ENCODE peak calls at places on chromosome 6, in six cellular contexts. K is MM.1S, Y is PC-3, N is GM23338, H is SK-N-SH, B is HCT116. Z is an unnamed sample.

GRCh38 chr6:1871936-1872335 is 262.2 kb downstream of the FOXC1 start:
- DNase-seq in K (no peak), Y (no peak), N (peak; percentile 35), H (peak; percentile 33), B (no peak), Z (no peak)

GRCh38 chr6:34155471-34156300 is 9.8 kb upstream of the GRM4 start:
- DNase-seq in K (no peak), Y (no peak), N (no peak), H (peak; percentile 17), B (no peak), Z (no peak)

GRCh38 chr6:81769834-81770233 is 17.4 kb upstream of the TENT5A start:
- DNase-seq in K (no peak), Y (peak; percentile 81), N (peak; percentile 49), H (no peak), B (no peak), Z (no peak)

GRCh38 chr6:123648723-123649122 is 12.0 kb upstream of the TRDN start:
- DNase-seq in K (no peak), Y (no peak), N (no peak), H (no peak), B (no peak), Z (no peak)

GRCh38 chr6:97186416-97186999 is 96.5 kb downstream of the MMS22L start:
- DNase-seq in K (peak; percentile 69), Y (peak; percentile 62), N (peak; percentile 78), H (peak; percentile 40), B (peak; percentile 42), Z (peak; percentile 73)

GRCh38 chr6:135240711-135241110 is 59.6 kb downstream of the MYB start:
- DNase-seq in K (no peak), Y (no peak), N (no peak), H (no peak), B (no peak), Z (no peak)

GRCh38 chr6:82185948-82186347 is 61.6 kb downstream of the IBTK start:
- DNase-seq in K (no peak), Y (no peak), N (no peak), H (no peak), B (no peak), Z (no peak)

GRCh38 chr6:332671-333070 is 40.4 kb downstream of the DUSP22 start:
- DNase-seq in K (no peak), Y (no peak), N (no peak), H (no peak), B (no peak), Z (no peak)

GRCh38 chr6:95572098-95572497 is 5.2 kb upstream of the MANEA start:
- DNase-seq in K (no peak), Y (peak; percentile 35), N (no peak), H (no peak), B (no peak), Z (no peak)

GRCh38 chr6:92110390-92110789 is 1309.0 kb downstream of the EPHA7 start:
- DNase-seq in K (no peak), Y (no peak), N (no peak), H (no peak), B (no peak), Z (no peak)

GRCh38 chr6:132235596-132236280 is 165.5 kb downstream of the MOXD1 start:
- DNase-seq in K (no peak), Y (no peak), N (no peak), H (no peak), B (no peak), Z (no peak)

GRCh38 chr6:118844915-118845314 is 49.0 kb upstream of the ASF1A start:
- DNase-seq in K (no peak), Y (no peak), N (no peak), H (no peak), B (no peak), Z (no peak)

GRCh38 chr6:35624341-35625070 is 64.2 kb downstream of the FKBP5 start:
- DNase-seq in K (peak; percentile 24), Y (peak; percentile 44), N (peak; percentile 46), H (peak; percentile 7), B (no peak), Z (no peak)

GRCh38 chr6:166162599-166163342 is 4.9 kb downstream of the TBXT start:
- DNase-seq in K (no peak), Y (no peak), N (no peak), H (no peak), B (no peak), Z (no peak)

GRCh38 chr6:52019092-52019491 is 68.3 kb downstream of the PKHD1 start:
- DNase-seq in K (no peak), Y (no peak), N (no peak), H (no peak), B (no peak), Z (no peak)

GRCh38 chr6:112639436-112639835 is 292.3 kb downstream of the RFPL4B start:
- DNase-seq in K (no peak), Y (peak; percentile 52), N (no peak), H (no peak), B (no peak), Z (no peak)

GRCh38 chr6:169809386-169809785 is 58.0 kb downstream of the ERMARD start:
- DNase-seq in K (no peak), Y (no peak), N (no peak), H (no peak), B (no peak), Z (no peak)

GRCh38 chr6:166460473-166461437 is 78.0 kb upstream of the MPC1 start:
- DNase-seq in K (no peak), Y (no peak), N (no peak), H (peak; percentile 81), B (no peak), Z (peak; percentile 34)

GRCh38 chr6:55175078-55175777 is 913 bp downstream of the HCRTR2 start:
- DNase-seq in K (no peak), Y (no peak), N (peak; percentile 33), H (no peak), B (no peak), Z (no peak)

GRCh38 chr6:33207569-33208088 is 671 bp upstream of the RING1 start:
- DNase-seq in K (no peak), Y (peak; percentile 38), N (peak; percentile 73), H (peak; percentile 81), B (no peak), Z (peak; percentile 32)

GRCh38 chr6:158835616-158836221 is 16.6 kb upstream of the EZR start:
- DNase-seq in K (no peak), Y (no peak), N (no peak), H (no peak), B (no peak), Z (no peak)

GRCh38 chr6:159832941-159833340 is 32.9 kb downstream of the PNLDC1 start:
- DNase-seq in K (no peak), Y (no peak), N (no peak), H (no peak), B (no peak), Z (peak; percentile 45)

GRCh38 chr6:30615219-30615957 is 1.7 kb downstream of the PPP1R10 start:
- DNase-seq in K (peak; percentile 42), Y (peak; percentile 65), N (peak; percentile 89), H (no peak), B (peak; percentile 75), Z (peak; percentile 80)

GRCh38 chr6:68114648-68115047 is 520.4 kb upstream of the ADGRB3 start:
- DNase-seq in K (no peak), Y (no peak), N (no peak), H (peak; percentile 7), B (no peak), Z (no peak)

GRCh38 chr6:144921206-144921975 is 636.3 kb downstream of the UTRN start:
- DNase-seq in K (no peak), Y (no peak), N (no peak), H (no peak), B (no peak), Z (no peak)
- TF ChIP-seq CTCF in K (no peak), Y (no peak), N (no peak), H (no peak), B (no peak), Z (no peak)

DNA sequence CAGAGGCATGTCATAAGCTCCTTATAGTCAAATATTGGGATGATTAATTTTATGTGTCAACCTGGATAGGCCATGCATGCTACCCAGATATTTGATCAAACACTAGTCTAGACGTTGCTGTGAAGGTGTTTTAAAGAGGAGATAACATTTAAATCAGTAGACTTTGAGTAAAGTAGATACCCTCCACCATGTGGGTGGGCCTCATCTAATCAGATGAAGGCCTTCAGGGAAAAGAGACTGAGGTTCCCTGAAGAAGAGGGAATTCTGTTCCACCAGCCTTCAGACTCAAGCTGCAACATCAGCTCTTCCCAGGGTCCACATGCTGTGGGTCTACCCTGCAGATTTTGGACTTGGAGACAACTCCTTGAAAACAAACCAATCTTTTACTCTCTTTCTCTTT is 11.4 kb upstream of the NEDD9 start:
- DNase-seq in K (no peak), Y (no peak), N (no peak), H (no peak), B (no peak), Z (no peak)
- H2AFZ ChIP-seq in K (no peak overlapping the region), Y (no peak overlapping the region), N (no peak overlapping the region), H (no peak overlapping the region), B (no peak overlapping the region), Z (no peak overlapping the region)

GRCh38 chr6:9405825-9406224 is 970.5 kb upstream of the SLC35B3 start:
- DNase-seq in K (no peak), Y (peak; percentile 65), N (no peak), H (no peak), B (no peak), Z (no peak)
- TF ChIP-seq EZH2phosphoT487 in K (no peak), Y (no peak), N (no peak), H (no peak), B (no peak), Z (no peak)

DNA sequence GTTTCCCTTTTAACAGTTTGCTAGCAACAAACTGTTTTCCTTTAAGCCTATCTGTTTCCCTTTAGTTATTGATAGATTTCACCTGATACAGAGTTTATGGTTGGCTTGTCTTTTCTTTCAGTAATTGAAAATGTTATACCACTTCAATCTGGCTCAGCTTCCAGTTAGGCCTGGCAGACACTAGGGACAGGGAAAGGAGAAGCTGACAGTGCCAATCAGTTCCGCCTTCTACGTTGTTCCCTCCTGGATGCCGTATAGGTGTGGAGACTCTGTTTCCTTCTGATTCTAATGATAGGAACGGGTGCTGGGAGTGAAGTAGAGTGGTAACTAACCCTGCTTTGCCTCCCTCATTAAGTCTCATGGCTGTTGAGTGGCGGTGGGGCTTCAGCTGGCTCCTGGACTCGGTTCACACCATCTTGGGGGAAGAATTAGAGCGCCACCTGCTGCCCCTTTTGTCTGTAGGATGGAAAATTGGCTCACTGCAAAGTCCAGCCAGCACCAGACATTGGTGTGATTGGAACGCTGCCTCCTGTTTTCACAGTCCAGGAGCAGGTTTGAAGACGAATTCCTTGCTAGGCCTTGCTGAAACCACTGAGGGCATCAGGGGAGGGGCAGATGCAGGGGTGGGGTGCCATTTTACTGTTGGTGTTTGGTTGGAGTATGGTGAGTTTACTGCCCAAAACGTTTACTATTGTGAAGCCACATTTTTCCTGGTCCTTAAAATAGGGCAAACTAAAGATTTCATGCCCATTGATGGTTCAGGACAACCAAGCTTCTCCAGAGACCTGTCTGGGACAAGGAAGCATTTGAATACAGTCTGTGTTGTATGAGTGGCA is 1729.5 kb downstream of the GRIK2 start:
- DNase-seq in K (peak; percentile 53), Y (peak; percentile 62), N (peak; percentile 91), H (peak; percentile 27), B (peak; percentile 69), Z (peak; percentile 72)
- TF ChIP-seq CTCF in K (peak; percentile 65), Y (peak; percentile 76), N (peak; percentile 79), H (peak; percentile 68), B (peak; percentile 65), Z (peak; percentile 86)

DNA sequence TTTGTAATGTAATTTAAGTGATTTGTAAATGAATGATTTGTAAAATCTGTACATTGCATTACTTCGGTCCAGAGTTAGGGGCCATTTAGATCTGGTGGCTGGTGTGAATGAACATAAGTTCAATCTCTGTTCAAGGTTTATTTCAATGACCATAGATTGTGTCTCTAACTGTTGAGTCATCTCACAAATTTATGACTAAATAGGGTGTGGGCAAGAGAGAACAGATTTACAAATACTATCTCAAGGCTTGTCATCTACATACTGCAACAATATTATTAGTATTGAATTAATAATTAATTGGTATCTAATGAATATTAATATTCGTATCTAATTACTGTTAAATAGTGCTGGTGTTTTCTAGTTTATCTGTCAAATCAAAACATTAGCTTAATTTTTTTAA is 115.3 kb upstream of the EDN1 start:
- DNase-seq in K (no peak), Y (peak; percentile 68), N (no peak), H (no peak), B (no peak), Z (no peak)
- H2AFZ ChIP-seq in K (no peak overlapping the region), Y (no peak overlapping the region), N (no peak overlapping the region), H (no peak overlapping the region), B (no peak overlapping the region), Z (no peak overlapping the region)